ENCODE peak calls at places on chromosomes 12 and 14, in six cellular contexts. L is neuronal stem cell, X is mesenchymal stem cell, K is H1, W is H9, F is IMR-90. Z is an unnamed sample.

GRCh38 chr12:9736931-9737705 is 4.2 kb upstream of the CLECL1 start:
- DNase-seq in X (no peak), K (no peak), F (no peak), L (no peak), W (no peak), Z (no peak)

GRCh38 chr12:120940799-120941198 is 36.6 kb upstream of the SPPL3 start:
- DNase-seq in W (no peak), X (peak; percentile 70), K (no peak), L (no peak), F (peak; percentile 11), Z (peak; percentile 89)

GRCh38 chr14:54502602-54503001 is 7.1 kb upstream of the CGRRF1 start:
- DNase-seq in L (no peak), F (peak; percentile 21), W (no peak), X (no peak), K (no peak), Z (no peak)

GRCh38 chr12:101685121-101685520 is 12.3 kb upstream of the CHPT1 start:
- DNase-seq in K (no peak), W (no peak), L (no peak), F (no peak), X (no peak), Z (no peak)

GRCh38 chr12:68080577-68080976 is 79.0 kb downstream of the IFNG start:
- DNase-seq in L (peak; percentile 8), W (peak; percentile 66), F (no peak), K (no peak), X (no peak), Z (no peak)

GRCh38 chr12:1662761-1663439 is 28.0 kb upstream of the ADIPOR2 start:
- DNase-seq in F (no peak), K (peak; percentile 87), X (peak; percentile 71), L (peak; percentile 67), W (peak; percentile 98), Z (peak; percentile 84)

GRCh38 chr12:47995976-47996375 is 8.3 kb downstream of the COL2A1 start:
- DNase-seq in F (peak; percentile 76), W (no peak), X (no peak), L (no peak), K (no peak), Z (no peak)

GRCh38 chr14:90491221-90491867 is 94.5 kb downstream of the CALM1 start:
- DNase-seq in W (no peak), L (no peak), K (peak; percentile 39), X (no peak), F (peak; percentile 58), Z (no peak)

GRCh38 chr14:53963491-53964227 is 7.0 kb upstream of the BMP4 start:
- DNase-seq in K (peak; percentile 59), F (no peak), L (no peak), W (peak; percentile 47), X (peak; percentile 39), Z (no peak)

GRCh38 chr12:1246637-1247036 is 255.6 kb downstream of the ERC1 start:
- DNase-seq in X (peak; percentile 10), K (no peak), L (no peak), W (no peak), F (no peak), Z (peak; percentile 12)

GRCh38 chr14:104676130-104676693 is 13.2 kb upstream of the INF2 start:
- DNase-seq in W (no peak), X (no peak), K (no peak), L (no peak), F (no peak), Z (no peak)

GRCh38 chr12:123532808-123533649 is 490 bp downstream of the RILPL1 start:
- DNase-seq in L (peak; percentile 58), K (peak; percentile 77), W (peak; percentile 66), F (peak; percentile 24), X (peak; percentile 68), Z (peak; percentile 64)

GRCh38 chr12:48197549-48197966 is 5.5 kb downstream of the OR10AD1 start:
- DNase-seq in X (no peak), W (no peak), L (no peak), K (no peak), F (no peak), Z (no peak)

GRCh38 chr12:114136656-114137055 is 170.5 kb upstream of the RBM19 start:
- DNase-seq in K (no peak), W (no peak), L (no peak), X (no peak), F (no peak), Z (no peak)

GRCh38 chr14:96086032-96086431 is 46.9 kb downstream of the C14orf132 start:
- DNase-seq in W (no peak), X (peak; percentile 66), L (no peak), F (peak; percentile 86), K (no peak), Z (peak; percentile 62)

GRCh38 chr12:15728118-15728598 is 61.0 kb downstream of the EPS8 start:
- DNase-seq in X (peak; percentile 77), L (no peak), K (no peak), W (no peak), F (peak; percentile 80), Z (no peak)

GRCh38 chr12:52867636-52868035 is 18.8 kb upstream of the KRT78 start:
- DNase-seq in F (no peak), X (no peak), W (peak; percentile 73), K (no peak), L (no peak), Z (no peak)

DNA sequence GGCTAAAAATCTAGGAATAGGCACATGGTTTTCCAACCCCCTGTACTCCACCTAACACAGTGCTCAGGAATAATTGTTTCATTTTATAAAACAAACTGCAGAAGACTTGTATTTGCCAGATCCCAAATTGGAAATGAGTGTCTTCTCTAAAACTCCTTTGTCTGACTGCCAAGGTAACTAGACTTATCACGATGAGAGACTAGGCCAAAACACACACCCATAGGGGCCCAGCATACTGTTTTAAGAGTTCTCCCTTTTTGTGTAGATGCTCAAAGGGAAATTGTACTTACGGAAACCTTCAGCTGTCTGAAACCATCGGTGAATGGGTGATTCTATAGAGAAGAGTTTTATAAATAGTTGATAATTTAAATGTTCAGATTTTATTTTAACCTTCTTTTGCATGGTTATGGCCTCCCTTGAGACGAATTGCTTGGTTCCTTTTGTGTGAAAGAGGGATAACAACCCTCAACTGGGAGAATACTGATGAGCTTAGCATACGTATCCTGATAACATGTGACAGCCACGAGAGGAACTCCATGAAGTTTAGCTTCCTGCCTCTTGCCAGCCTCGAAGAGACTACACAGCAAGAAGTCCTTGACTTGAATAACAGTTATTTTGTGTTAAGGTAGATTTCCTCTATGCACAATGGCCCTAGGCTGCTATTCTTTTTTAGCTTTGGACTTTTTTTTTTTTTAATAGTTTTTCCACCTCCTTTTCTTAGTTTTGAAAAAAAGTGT is 103.3 kb downstream of the PELI2 start:
- DNase-seq in L (no peak), F (no peak), W (no peak), X (no peak), K (no peak), Z (no peak)
- H3K14ac ChIP-seq in L (no peak overlapping the region), F (no peak overlapping the region), W (no peak overlapping the region), X (no peak overlapping the region), K (no peak overlapping the region), Z (no peak overlapping the region)

GRCh38 chr14:99716850-99717681 is 33.0 kb downstream of the CYP46A1 start:
- DNase-seq in F (no peak), X (no peak), L (no peak), K (no peak), W (no peak), Z (no peak)

GRCh38 chr14:99720941-99721791 is 37.1 kb downstream of the CYP46A1 start:
- DNase-seq in F (no peak), L (no peak), X (no peak), W (peak; percentile 29), K (peak; percentile 44), Z (no peak)

GRCh38 chr14:99718031-99718810 is 34.1 kb downstream of the CYP46A1 start:
- DNase-seq in W (peak; percentile 25), L (no peak), K (no peak), F (no peak), X (no peak), Z (no peak)

GRCh38 chr14:99717682-99718013 is 33.5 kb downstream of the CYP46A1 start:
- DNase-seq in X (no peak), W (no peak), F (no peak), L (no peak), K (no peak), Z (no peak)

DNA sequence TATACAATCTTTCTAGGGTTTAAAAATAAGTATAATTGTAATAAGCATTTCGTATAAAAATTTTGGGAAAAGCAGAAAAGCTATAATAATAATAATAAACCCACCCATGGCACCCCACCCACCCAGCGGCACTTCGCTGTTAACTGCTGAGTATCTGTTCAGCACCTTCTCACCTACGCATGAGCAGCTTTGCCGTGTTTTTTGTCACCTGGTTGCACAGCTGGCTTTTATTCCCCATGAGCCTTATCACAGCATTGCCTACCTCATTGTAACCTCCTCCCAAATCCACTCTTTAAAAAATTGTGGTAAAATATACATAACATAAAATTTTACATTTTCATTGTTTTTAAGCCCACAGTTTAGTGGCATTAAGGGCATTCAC is 34.7 kb downstream of the CYP46A1 start:
- DNase-seq in W (no peak), F (no peak), L (no peak), X (no peak), K (no peak), Z (no peak)
- H3K14ac ChIP-seq in W (no peak overlapping the region), F (no peak overlapping the region), L (no peak overlapping the region), X (no peak overlapping the region), K (no peak overlapping the region), Z (no peak overlapping the region)

DNA sequence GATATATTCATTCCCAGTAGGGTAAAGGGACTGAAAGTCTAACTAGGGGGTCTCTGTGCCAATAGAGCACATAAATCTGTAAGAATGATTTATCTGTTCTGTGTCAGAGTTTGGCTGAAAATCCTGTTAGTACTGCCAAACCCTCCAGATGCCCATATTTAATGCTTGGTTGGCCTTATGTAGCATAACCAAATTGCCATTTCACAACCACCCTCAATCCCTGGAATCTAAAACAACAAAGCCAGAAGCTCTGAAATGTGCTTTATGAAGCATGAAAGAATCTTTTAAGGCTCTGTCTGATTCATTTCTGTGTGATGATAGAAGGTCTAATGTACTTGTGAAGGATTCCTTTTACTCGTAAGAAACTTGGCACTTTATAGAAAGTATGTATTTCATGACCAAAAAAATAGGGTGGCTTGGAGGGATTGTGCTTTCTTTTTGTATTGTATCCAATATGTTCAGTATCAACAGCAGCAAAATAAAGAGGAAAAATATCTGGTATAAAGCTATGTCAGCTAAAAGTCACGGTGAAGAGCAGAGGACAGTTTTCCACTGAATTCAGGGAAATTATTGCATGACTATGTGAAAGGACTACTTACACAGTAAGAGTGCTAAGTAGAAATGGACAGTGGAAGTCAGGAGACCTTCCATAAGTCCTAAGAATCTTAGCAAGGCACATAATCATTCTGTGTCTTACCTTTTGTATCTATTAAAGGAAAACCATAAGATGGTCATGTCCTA is 19.1 kb downstream of the TSHR start:
- DNase-seq in K (no peak), F (no peak), L (no peak), W (no peak), X (no peak), Z (peak; percentile 88)
- H3K14ac ChIP-seq in K (no peak overlapping the region), F (no peak overlapping the region), L (no peak overlapping the region), W (no peak overlapping the region), X (no peak overlapping the region), Z (no peak overlapping the region)

DNA sequence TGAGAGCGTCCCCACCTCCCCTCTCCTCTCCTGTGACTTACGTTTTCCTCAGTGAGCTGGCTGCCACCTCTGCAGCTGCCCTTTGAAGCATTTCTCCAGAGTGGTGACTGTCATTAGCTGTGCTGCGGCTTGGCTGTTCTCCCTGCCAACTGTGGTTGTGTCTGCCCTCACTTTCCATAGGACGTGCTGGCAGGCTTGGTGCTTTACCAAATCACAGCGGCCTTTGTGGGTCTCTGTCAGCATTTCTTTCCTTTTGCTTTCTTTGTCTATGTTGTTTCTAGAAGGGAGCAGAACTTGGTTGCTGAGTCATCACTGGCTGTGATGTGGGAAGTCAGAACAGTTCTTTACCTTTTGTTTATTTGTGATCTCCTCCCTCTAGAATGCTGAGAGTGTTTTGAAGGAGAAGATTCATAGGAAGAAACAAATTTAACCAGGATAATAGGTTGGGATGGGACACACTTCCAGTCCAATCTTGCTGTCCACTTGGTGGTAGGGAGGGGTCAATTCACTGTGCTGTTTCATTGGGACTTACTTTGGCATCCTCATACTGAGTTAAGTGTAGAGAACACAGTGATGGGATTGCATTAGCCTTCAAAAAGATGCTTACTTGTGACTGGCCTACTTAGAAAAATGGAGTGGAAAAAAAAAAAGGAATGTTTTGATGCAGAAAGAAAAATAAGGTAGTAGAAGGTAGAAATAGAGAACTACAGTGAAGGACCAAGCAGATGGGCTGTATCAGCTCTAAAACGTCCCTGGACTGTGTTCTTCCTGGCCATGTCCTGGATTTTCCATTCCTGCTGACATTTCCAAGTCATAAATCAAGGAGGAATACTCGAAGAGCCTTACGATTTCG is 88.3 kb downstream of the TMX1 start:
- DNase-seq in L (no peak), K (no peak), F (peak; percentile 82), X (peak; percentile 77), W (no peak), Z (peak; percentile 25)
- H3K14ac ChIP-seq in L (no peak overlapping the region), K (no peak overlapping the region), F (peak overlapping the region; percentile 80), X (no peak overlapping the region), W (no peak overlapping the region), Z (peak overlapping the region; percentile 10)

Z was measured in trophoblast cell.